ENCODE peak calls at places on chromosomes 1 and 21, in five cellular contexts. One of them, this sample, is unnamed.

GRCh38 chr1:23331713-23332112 is 12.4 kb downstream of the HNRNPR start:
- DNase-seq in psoas muscle: no peak
- DNase-seq in CD4-positive, alpha-beta memory T cell: no peak
- DNase-seq in colonic mucosa: no peak
- DNase-seq in A549: no peak
- DNase-seq in this sample: no peak

GRCh38 chr1:116130376-116130775 is 19.2 kb downstream of the MAB21L3 start:
- DNase-seq in A549: no peak
- DNase-seq in CD4-positive, alpha-beta memory T cell: no peak
- DNase-seq in colonic mucosa: no peak
- DNase-seq in psoas muscle: no peak
- DNase-seq in this sample: no peak

GRCh38 chr1:212920895-212921294 is 29.4 kb upstream of the VASH2 start:
- DNase-seq in psoas muscle: no peak
- DNase-seq in A549: no peak
- DNase-seq in colonic mucosa: no peak
- DNase-seq in CD4-positive, alpha-beta memory T cell: no peak
- DNase-seq in this sample: no peak

GRCh38 chr1:239912471-239912870 is 179.2 kb upstream of the FMN2 start:
- DNase-seq in A549: no peak
- DNase-seq in psoas muscle: no peak
- DNase-seq in colonic mucosa: no peak
- DNase-seq in CD4-positive, alpha-beta memory T cell: no peak
- DNase-seq in this sample: no peak

GRCh38 chr21:46425061-46425460 is 33.6 kb upstream of the DIP2A start:
- DNase-seq in colonic mucosa: no peak
- DNase-seq in CD4-positive, alpha-beta memory T cell: no peak
- DNase-seq in psoas muscle: no peak
- DNase-seq in A549: no peak
- DNase-seq in this sample: no peak

GRCh38 chr21:35424122-35424521 is 375.0 kb upstream of the RUNX1 start:
- DNase-seq in colonic mucosa: no peak
- DNase-seq in A549: no peak
- DNase-seq in CD4-positive, alpha-beta memory T cell: no peak
- DNase-seq in psoas muscle: no peak
- DNase-seq in this sample: no peak

GRCh38 chr21:42298237-42298636 is 17.0 kb downstream of the TFF3 start:
- DNase-seq in CD4-positive, alpha-beta memory T cell: no peak
- DNase-seq in colonic mucosa: no peak
- DNase-seq in psoas muscle: no peak
- DNase-seq in A549: no peak
- DNase-seq in this sample: peak; percentile 11

GRCh38 chr1:98991127-98992003 is 13.3 kb downstream of the PLPPR5 start:
- DNase-seq in A549: peak; percentile 35
- DNase-seq in colonic mucosa: no peak
- DNase-seq in CD4-positive, alpha-beta memory T cell: no peak
- DNase-seq in psoas muscle: no peak
- DNase-seq in this sample: peak; percentile 96

GRCh38 chr1:36383240-36383639 is 2.5 kb downstream of the STK40 start:
- DNase-seq in colonic mucosa: no peak
- DNase-seq in psoas muscle: no peak
- DNase-seq in CD4-positive, alpha-beta memory T cell: no peak
- DNase-seq in A549: no peak
- DNase-seq in this sample: no peak

GRCh38 chr21:39141502-39141901 is 41.7 kb downstream of the PSMG1 start:
- DNase-seq in A549: no peak
- DNase-seq in CD4-positive, alpha-beta memory T cell: no peak
- DNase-seq in psoas muscle: no peak
- DNase-seq in colonic mucosa: peak; percentile 41
- DNase-seq in this sample: no peak

GRCh38 chr1:104733866-104734265 is 984.2 kb downstream of the AMY1C start:
- DNase-seq in A549: no peak
- DNase-seq in psoas muscle: no peak
- DNase-seq in colonic mucosa: no peak
- DNase-seq in CD4-positive, alpha-beta memory T cell: no peak
- DNase-seq in this sample: no peak

GRCh38 chr1:216902669-216903388 is 179.6 kb upstream of the ESRRG start:
- DNase-seq in psoas muscle: no peak
- DNase-seq in colonic mucosa: no peak
- DNase-seq in A549: no peak
- DNase-seq in CD4-positive, alpha-beta memory T cell: no peak
- DNase-seq in this sample: peak; percentile 99

GRCh38 chr1:998905-999796 is 746 bp downstream of the HES4 start:
- DNase-seq in CD4-positive, alpha-beta memory T cell: no peak
- DNase-seq in A549: no peak
- DNase-seq in psoas muscle: peak; percentile 34
- DNase-seq in colonic mucosa: peak; percentile 54
- DNase-seq in this sample: no peak

GRCh38 chr21:41616063-41616591 is 108.2 kb upstream of the TMPRSS2 start:
- DNase-seq in psoas muscle: peak; percentile 51
- DNase-seq in A549: no peak
- DNase-seq in CD4-positive, alpha-beta memory T cell: no peak
- DNase-seq in colonic mucosa: no peak
- DNase-seq in this sample: no peak

GRCh38 chr1:14945132-14946010 is 208.2 kb upstream of the TMEM51 start:
- DNase-seq in colonic mucosa: peak; percentile 43
- DNase-seq in A549: no peak
- DNase-seq in CD4-positive, alpha-beta memory T cell: no peak
- DNase-seq in psoas muscle: peak; percentile 60
- DNase-seq in this sample: peak; percentile 56

GRCh38 chr1:60914982-60915381 is 167.4 kb upstream of the NFIA start:
- DNase-seq in psoas muscle: no peak
- DNase-seq in colonic mucosa: no peak
- DNase-seq in CD4-positive, alpha-beta memory T cell: no peak
- DNase-seq in A549: no peak
- DNase-seq in this sample: no peak

GRCh38 chr21:42566524-42567180 is 53.0 kb downstream of the SLC37A1 start:
- DNase-seq in A549: no peak
- DNase-seq in CD4-positive, alpha-beta memory T cell: no peak
- DNase-seq in psoas muscle: no peak
- DNase-seq in colonic mucosa: no peak
- DNase-seq in this sample: no peak

GRCh38 chr21:26098758-26099157 is 71.8 kb downstream of the APP start:
- DNase-seq in colonic mucosa: no peak
- DNase-seq in A549: no peak
- DNase-seq in psoas muscle: no peak
- DNase-seq in CD4-positive, alpha-beta memory T cell: no peak
- DNase-seq in this sample: peak; percentile 57

GRCh38 chr1:174875306-174875705 is 124.4 kb upstream of the CACYBP start:
- DNase-seq in psoas muscle: no peak
- DNase-seq in A549: no peak
- DNase-seq in CD4-positive, alpha-beta memory T cell: peak; percentile 30
- DNase-seq in colonic mucosa: peak; percentile 89
- DNase-seq in this sample: peak; percentile 35

GRCh38 chr1:66564250-66564649 is 30.3 kb downstream of the SGIP1 start:
- DNase-seq in colonic mucosa: no peak
- DNase-seq in A549: peak; percentile 52
- DNase-seq in psoas muscle: no peak
- DNase-seq in CD4-positive, alpha-beta memory T cell: no peak
- DNase-seq in this sample: peak; percentile 95

GRCh38 chr1:41641941-41642527 is 157.6 kb upstream of the EDN2 start:
- DNase-seq in psoas muscle: no peak
- DNase-seq in CD4-positive, alpha-beta memory T cell: no peak
- DNase-seq in colonic mucosa: no peak
- DNase-seq in A549: no peak
- DNase-seq in this sample: no peak
- H3K4me1 ChIP-seq in psoas muscle: no peaks in the 10 kb centered on the region
- H3K4me1 ChIP-seq in CD4-positive, alpha-beta memory T cell: peaks cover 26% of the 10 kb centered on the region
- H3K4me1 ChIP-seq in colonic mucosa: no peaks in the 10 kb centered on the region
- H3K4me1 ChIP-seq in A549: no peaks in the 10 kb centered on the region
- H3K4me1 ChIP-seq in this sample: no peaks in the 10 kb centered on the region

DNA sequence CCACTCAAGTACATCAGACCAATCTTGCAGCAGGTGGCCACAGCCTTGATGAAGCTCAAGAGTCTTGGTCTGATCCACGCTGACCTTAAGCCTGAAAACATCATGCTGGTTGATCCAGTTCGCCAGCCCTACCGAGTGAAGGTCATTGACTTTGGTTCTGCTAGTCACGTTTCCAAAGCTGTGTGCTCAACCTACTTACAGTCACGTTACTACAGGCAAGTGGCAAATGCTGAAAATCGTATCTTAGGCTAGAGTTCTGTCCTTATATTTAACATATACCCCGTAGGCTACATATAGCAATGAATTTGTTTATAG is 12.1 kb downstream of the HIPK1 start:
- DNase-seq in CD4-positive, alpha-beta memory T cell: no peak
- DNase-seq in colonic mucosa: no peak
- DNase-seq in psoas muscle: no peak
- DNase-seq in A549: no peak
- DNase-seq in this sample: no peak
- H3K4me1 ChIP-seq in CD4-positive, alpha-beta memory T cell: peaks cover 85% of the 10 kb centered on the region
- H3K4me1 ChIP-seq in colonic mucosa: no peaks in the 10 kb centered on the region
- H3K4me1 ChIP-seq in psoas muscle: peaks cover 50% of the 10 kb centered on the region
- H3K4me1 ChIP-seq in A549: no peaks in the 10 kb centered on the region
- H3K4me1 ChIP-seq in this sample: peaks cover 6% of the 10 kb centered on the region

DNA sequence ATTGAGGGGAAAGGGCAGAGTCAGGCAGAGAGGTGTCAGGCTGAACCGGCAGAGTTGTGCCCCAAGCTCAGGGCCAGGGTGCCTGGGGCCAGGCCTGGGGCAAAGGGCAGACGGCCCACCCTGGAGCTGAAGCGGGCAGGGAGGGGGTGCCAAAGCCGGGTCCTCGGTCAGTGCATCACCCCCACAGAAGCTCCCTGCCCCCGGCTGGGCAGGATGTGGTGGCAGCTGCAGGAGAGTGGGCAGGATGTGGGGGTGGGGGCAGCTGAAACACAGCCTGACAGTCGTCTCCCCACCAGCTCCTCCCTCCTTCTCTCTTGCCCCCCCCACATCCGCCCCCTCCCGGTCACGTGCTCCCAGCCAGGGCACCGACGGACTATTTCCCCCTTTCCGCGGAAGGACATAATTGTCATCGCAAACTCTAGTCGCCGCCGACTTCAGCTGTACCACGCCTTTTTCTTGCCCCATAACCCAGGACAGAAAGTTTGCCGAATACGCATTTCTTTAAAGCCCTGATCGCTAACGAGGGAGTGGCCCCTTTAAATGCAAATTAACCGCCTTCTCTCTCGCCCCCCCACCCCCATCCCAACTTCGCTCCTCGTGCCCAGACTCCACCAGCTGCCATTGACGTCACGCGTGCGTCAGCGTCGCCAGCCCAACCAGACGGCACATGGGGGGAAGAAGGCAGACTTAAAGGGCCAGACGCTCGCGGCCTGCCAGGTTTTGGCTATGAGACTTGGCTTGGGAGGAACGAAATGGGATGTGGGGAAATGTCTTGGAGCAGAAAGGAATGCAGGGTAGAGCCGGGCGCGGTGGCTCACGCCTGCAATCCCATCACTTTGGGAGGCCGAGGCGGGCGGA is 4.5 kb upstream of the MEF2D start:
- DNase-seq in colonic mucosa: peak; percentile 99
- DNase-seq in psoas muscle: peak; percentile 100
- DNase-seq in CD4-positive, alpha-beta memory T cell: peak; percentile 97
- DNase-seq in A549: peak; percentile 100
- DNase-seq in this sample: peak; percentile 95
- H3K4me1 ChIP-seq in colonic mucosa: peaks cover 26% of the 10 kb centered on the region
- H3K4me1 ChIP-seq in psoas muscle: peaks cover 51% of the 10 kb centered on the region
- H3K4me1 ChIP-seq in CD4-positive, alpha-beta memory T cell: peaks cover 62% of the 10 kb centered on the region
- H3K4me1 ChIP-seq in A549: peaks cover 64% of the 10 kb centered on the region
- H3K4me1 ChIP-seq in this sample: peaks cover 32% of the 10 kb centered on the region

DNA sequence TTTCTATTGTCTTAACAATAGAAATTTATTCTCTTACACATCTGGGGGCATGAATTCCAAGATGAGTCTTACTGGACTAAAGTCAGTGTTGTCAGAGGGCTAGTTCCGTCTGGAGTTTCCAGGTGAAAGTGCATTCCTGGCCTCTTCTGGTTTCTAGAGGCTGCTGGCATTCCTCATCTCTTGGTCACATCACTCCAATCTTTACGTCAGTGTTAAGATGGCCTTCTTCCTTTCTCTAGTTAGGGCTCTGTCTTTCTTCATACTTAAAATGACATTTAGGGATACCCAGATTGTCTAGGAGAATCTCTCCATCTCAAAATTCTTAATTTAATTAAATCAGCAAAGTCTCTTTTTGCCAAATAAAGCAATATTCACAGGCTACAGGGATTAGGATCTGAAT is 13.3 kb upstream of the PDC start:
- DNase-seq in psoas muscle: no peak
- DNase-seq in colonic mucosa: no peak
- DNase-seq in A549: peak; percentile 12
- DNase-seq in CD4-positive, alpha-beta memory T cell: no peak
- DNase-seq in this sample: peak; percentile 68
- H3K4me1 ChIP-seq in psoas muscle: no peaks in the 10 kb centered on the region
- H3K4me1 ChIP-seq in colonic mucosa: no peaks in the 10 kb centered on the region
- H3K4me1 ChIP-seq in A549: no peaks in the 10 kb centered on the region
- H3K4me1 ChIP-seq in CD4-positive, alpha-beta memory T cell: no peaks in the 10 kb centered on the region
- H3K4me1 ChIP-seq in this sample: no peaks in the 10 kb centered on the region

GRCh38 chr1:74824497-74825107 is 91.7 kb downstream of the TYW3 start:
- DNase-seq in A549: no peak
- DNase-seq in colonic mucosa: no peak
- DNase-seq in psoas muscle: no peak
- DNase-seq in CD4-positive, alpha-beta memory T cell: no peak
- DNase-seq in this sample: no peak
- H3K4me1 ChIP-seq in A549: no peaks in the 10 kb centered on the region
- H3K4me1 ChIP-seq in colonic mucosa: no peaks in the 10 kb centered on the region
- H3K4me1 ChIP-seq in psoas muscle: no peaks in the 10 kb centered on the region
- H3K4me1 ChIP-seq in CD4-positive, alpha-beta memory T cell: no peaks in the 10 kb centered on the region
- H3K4me1 ChIP-seq in this sample: no peaks in the 10 kb centered on the region

GRCh38 chr1:228163776-228164534 is 1.6 kb upstream of the IBA57 start:
- DNase-seq in psoas muscle: no peak
- DNase-seq in CD4-positive, alpha-beta memory T cell: no peak
- DNase-seq in A549: no peak
- DNase-seq in colonic mucosa: no peak
- DNase-seq in this sample: no peak
- H3K4me1 ChIP-seq in psoas muscle: peaks cover 35% of the 10 kb centered on the region
- H3K4me1 ChIP-seq in CD4-positive, alpha-beta memory T cell: peaks cover 38% of the 10 kb centered on the region
- H3K4me1 ChIP-seq in A549: peaks cover 11% of the 10 kb centered on the region
- H3K4me1 ChIP-seq in colonic mucosa: peaks cover 4% of the 10 kb centered on the region
- H3K4me1 ChIP-seq in this sample: peaks cover 25% of the 10 kb centered on the region

GRCh38 chr1:226633541-226634155 is 85.1 kb downstream of the STUM start:
- DNase-seq in CD4-positive, alpha-beta memory T cell: no peak
- DNase-seq in colonic mucosa: no peak
- DNase-seq in psoas muscle: no peak
- DNase-seq in A549: no peak
- DNase-seq in this sample: no peak
- H3K4me1 ChIP-seq in CD4-positive, alpha-beta memory T cell: peaks cover 53% of the 10 kb centered on the region
- H3K4me1 ChIP-seq in colonic mucosa: peaks cover 8% of the 10 kb centered on the region
- H3K4me1 ChIP-seq in psoas muscle: peaks cover 20% of the 10 kb centered on the region
- H3K4me1 ChIP-seq in A549: no peaks in the 10 kb centered on the region
- H3K4me1 ChIP-seq in this sample: peaks cover 8% of the 10 kb centered on the region

GRCh38 chr1:9081473-9081872 is 12.0 kb upstream of the SLC2A5 start:
- DNase-seq in CD4-positive, alpha-beta memory T cell: no peak
- DNase-seq in psoas muscle: no peak
- DNase-seq in A549: no peak
- DNase-seq in colonic mucosa: no peak
- DNase-seq in this sample: no peak
- H3K4me1 ChIP-seq in CD4-positive, alpha-beta memory T cell: peaks cover 11% of the 10 kb centered on the region
- H3K4me1 ChIP-seq in psoas muscle: no peaks in the 10 kb centered on the region
- H3K4me1 ChIP-seq in A549: peaks cover 24% of the 10 kb centered on the region
- H3K4me1 ChIP-seq in colonic mucosa: peaks cover 4% of the 10 kb centered on the region
- H3K4me1 ChIP-seq in this sample: peaks cover 26% of the 10 kb centered on the region

GRCh38 chr1:39105841-39106765 is 80.0 kb downstream of the NDUFS5 start:
- DNase-seq in psoas muscle: peak; percentile 56
- DNase-seq in CD4-positive, alpha-beta memory T cell: peak; percentile 12
- DNase-seq in A549: peak; percentile 46
- DNase-seq in colonic mucosa: peak; percentile 71
- DNase-seq in this sample: no peak
- H3K4me1 ChIP-seq in psoas muscle: peaks cover 56% of the 10 kb centered on the region
- H3K4me1 ChIP-seq in CD4-positive, alpha-beta memory T cell: peaks cover 19% of the 10 kb centered on the region
- H3K4me1 ChIP-seq in A549: peaks cover 56% of the 10 kb centered on the region
- H3K4me1 ChIP-seq in colonic mucosa: peaks cover 7% of the 10 kb centered on the region
- H3K4me1 ChIP-seq in this sample: peaks cover 45% of the 10 kb centered on the region

This sample was measured in foreskin keratinocyte.